ENCODE peak calls at places on chromosome 9, in seven cellular contexts. N, K, A, I, E, C and W are unnamed samples. For H3K4me1, the result is how much of the 10 kb centered on the place peaks cover.

GRCh38 chr9:120490888-120491595 is 88.9 kb downstream of the CDK5RAP2 start:
- DNase-seq in N (no peak), K (no peak), A (no peak), I (no peak), E (no peak), C (no peak), W (no peak)

GRCh38 chr9:99873531-99873930 is 32.9 kb upstream of the STX17 start:
- DNase-seq in N (no peak), K (no peak), A (no peak), I (no peak), E (no peak), C (no peak), W (no peak)

GRCh38 chr9:97723819-97724218 is 26.7 kb upstream of the XPA start:
- DNase-seq in N (no peak), K (no peak), A (no peak), I (no peak), E (no peak), C (no peak), W (no peak)

GRCh38 chr9:111034573-111035539 is 3.4 kb downstream of the LPAR1 start:
- DNase-seq in N (no peak), K (no peak), A (no peak), I (no peak), E (no peak), C (no peak), W (no peak)

GRCh38 chr9:109699019-109699418 is 81.0 kb upstream of the PALM2AKAP2 start:
- DNase-seq in N (no peak), K (no peak), A (no peak), I (no peak), E (no peak), C (no peak), W (no peak)

GRCh38 chr9:24594234-24594850 is 48.6 kb upstream of the IZUMO3 start:
- DNase-seq in N (no peak), K (no peak), A (no peak), I (no peak), E (no peak), C (no peak), W (no peak)

GRCh38 chr9:83620841-83621636 is 1.9 kb upstream of the IDNK start:
- DNase-seq in N (peak), K (no peak), A (peak), I (peak), E (no peak), C (peak), W (no peak)

GRCh38 chr9:18261143-18261542 is 212.8 kb upstream of the ADAMTSL1 start:
- DNase-seq in N (no peak), K (no peak), A (no peak), I (no peak), E (no peak), C (no peak), W (no peak)

GRCh38 chr9:99274511-99274910 is 52.4 kb downstream of the SEC61B start:
- DNase-seq in N (no peak), K (no peak), A (no peak), I (no peak), E (no peak), C (no peak), W (no peak)

GRCh38 chr9:104091708-104092107 is 2.4 kb upstream of the SMC2 start:
- DNase-seq in N (no peak), K (no peak), A (no peak), I (no peak), E (peak), C (peak), W (no peak)

GRCh38 chr9:31243386-31243785 is 1141.1 kb upstream of the ACO1 start:
- DNase-seq in N (no peak), K (no peak), A (no peak), I (no peak), E (no peak), C (no peak), W (no peak)
- TF ChIP-seq CTCF in N (no peak), K (no peak), A (no peak), I (no peak), E (no peak), C (no peak), W (no peak)

GRCh38 chr9:95073042-95073607 is 244.4 kb downstream of the FANCC start:
- DNase-seq in N (peak), K (no peak), A (no peak), I (no peak), E (peak), C (no peak), W (no peak)
- H3K4me1 ChIP-seq in N (half or more), K (under half), A (under half), I (half or more), E (under half), C (under half), W (half or more)

GRCh38 chr9:137390553-137391410 is 32.2 kb downstream of the EXD3 start:
- DNase-seq in N (no peak), K (peak), A (no peak), I (no peak), E (no peak), C (no peak), W (no peak)
- TF ChIP-seq POLR2AphosphoS5 in N (no peak), K (peak), A (no peak), I (no peak), E (no peak), C (no peak), W (peak)

GRCh38 chr9:72932669-72933068 is 20.2 kb downstream of the ALDH1A1 start:
- DNase-seq in N (no peak), K (no peak), A (no peak), I (no peak), E (no peak), C (no peak), W (no peak)
- TF ChIP-seq CTCF in N (no peak), K (no peak), A (no peak), I (no peak), E (no peak), C (no peak), W (no peak)

DNA sequence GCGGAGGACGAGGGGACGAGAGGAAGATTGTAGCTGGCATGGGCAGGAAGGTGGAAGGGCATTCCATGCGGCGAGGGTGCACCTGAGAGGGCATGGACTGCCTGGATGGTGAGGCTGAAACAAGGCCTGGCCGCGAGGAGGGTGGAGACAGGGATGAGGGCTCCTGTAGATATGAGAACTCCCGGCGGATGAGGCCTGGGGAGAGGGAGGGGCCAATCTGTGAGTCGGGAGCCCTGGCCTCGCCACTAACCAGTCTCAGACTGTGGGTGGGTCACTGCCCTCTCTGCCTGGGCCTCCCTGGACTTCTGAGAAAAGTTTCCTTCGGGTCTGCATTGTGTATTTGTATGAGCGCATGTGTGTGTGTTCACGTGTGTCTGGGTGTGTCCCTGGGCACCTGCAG is 55.4 kb downstream of the LMX1B start:
- DNase-seq in N (no peak), K (no peak), A (no peak), I (no peak), E (no peak), C (no peak), W (no peak)
- H3K4me1 ChIP-seq in N (under half), K (under half), A (under half), I (under half), E (under half), C (under half), W (under half)